ENCODE peak calls at places on chromosomes 1 and 21, in ten cellular contexts. X, L, W, G, Q, P, U, I, S and A are unnamed samples.

GRCh38 chr1:228957535-228957934 is 222.3 kb downstream of the RHOU start:
- DNase-seq in P (no peak), U (no peak), Q (no peak), G (no peak), W (peak), S (no peak), L (no peak), I (no peak), X (no peak), A (no peak)

GRCh38 chr1:159990005-159990404 is 36.0 kb upstream of the SLAMF9 start:
- DNase-seq in S (no peak), L (no peak), P (no peak), W (no peak), G (no peak), U (no peak), X (no peak), I (no peak), Q (no peak), A (no peak)

GRCh38 chr21:31173881-31174555 is 135.7 kb upstream of the KRTAP19-8 start:
- DNase-seq in X (no peak), L (peak), I (no peak), U (no peak), Q (no peak), G (no peak), S (no peak), P (no peak), W (no peak), A (no peak)

GRCh38 chr1:1431845-1432565 is 3.5 kb upstream of the VWA1 start:
- DNase-seq in Q (peak), W (no peak), P (no peak), G (no peak), X (no peak), U (peak), S (no peak), I (peak), L (no peak), A (no peak)

GRCh38 chr1:5896706-5897105 is 95.5 kb downstream of the NPHP4 start:
- DNase-seq in L (no peak), G (no peak), I (no peak), X (no peak), Q (no peak), U (peak), P (no peak), W (peak), S (no peak), A (no peak)

GRCh38 chr21:41606706-41607105 is 98.7 kb upstream of the TMPRSS2 start:
- DNase-seq in X (no peak), L (no peak), I (no peak), U (no peak), S (no peak), W (no peak), P (no peak), Q (no peak), G (no peak), A (no peak)

GRCh38 chr1:110674337-110675059 is at the start of gene KCNA3:
- DNase-seq in P (no peak), S (no peak), X (no peak), Q (peak), U (peak), G (no peak), L (no peak), I (no peak), W (peak), A (no peak)

GRCh38 chr1:206002833-206003532 is at the start of gene RAB7B:
- DNase-seq in W (peak), U (peak), P (peak), G (no peak), Q (no peak), S (peak), I (peak), X (peak), L (no peak), A (peak)

GRCh38 chr1:172818841-172819527 is 160.1 kb downstream of the FASLG start:
- DNase-seq in P (no peak), S (peak), X (no peak), L (no peak), I (no peak), Q (peak), U (no peak), W (no peak), G (no peak), A (no peak)

GRCh38 chr1:20588634-20589225 is at the start of gene CDA:
- DNase-seq in I (no peak), G (no peak), X (peak), Q (no peak), W (peak), U (peak), L (no peak), S (no peak), P (no peak), A (no peak)

GRCh38 chr1:147072371-147073061 is 99.8 kb downstream of the PRKAB2 start:
- DNase-seq in X (no peak), L (no peak), W (peak), G (no peak), P (no peak), S (no peak), U (no peak), I (no peak), Q (no peak), A (no peak)

GRCh38 chr1:164622057-164622840 is 63.3 kb downstream of the PBX1 start:
- DNase-seq in X (no peak), I (no peak), G (no peak), S (no peak), L (no peak), Q (no peak), W (no peak), U (no peak), P (no peak), A (no peak)

GRCh38 chr21:37365657-37366487 is 701 bp upstream of the DYRK1A start:
- DNase-seq in Q (peak), P (no peak), X (peak), S (peak), U (peak), W (peak), L (peak), G (no peak), I (peak), A (peak)

GRCh38 chr1:84299536-84300260 is 1.8 kb upstream of the SAMD13 start:
- DNase-seq in S (peak), P (no peak), L (peak), G (no peak), I (peak), U (no peak), X (no peak), Q (peak), W (no peak), A (no peak)

GRCh38 chr1:28256197-28256827 is 3.0 kb upstream of the SESN2 start:
- DNase-seq in U (no peak), P (no peak), G (no peak), I (no peak), L (no peak), S (no peak), X (no peak), Q (no peak), W (no peak), A (no peak)

GRCh38 chr1:2894381-2895041 is 93.0 kb upstream of the TTC34 start:
- DNase-seq in X (no peak), U (no peak), G (no peak), Q (no peak), L (no peak), P (no peak), W (no peak), I (no peak), S (no peak), A (no peak)

GRCh38 chr21:29521872-29522271 is 223.2 kb downstream of the BACH1 start:
- DNase-seq in L (no peak), Q (no peak), P (no peak), I (no peak), W (no peak), S (no peak), X (peak), G (no peak), U (no peak), A (no peak)

GRCh38 chr1:162065016-162065415 is 4.5 kb upstream of the NOS1AP start:
- DNase-seq in X (no peak), U (no peak), I (no peak), P (no peak), Q (no peak), L (no peak), W (no peak), S (no peak), G (no peak), A (no peak)

GRCh38 chr1:196423612-196424011 is 184.6 kb downstream of the KCNT2 start:
- DNase-seq in I (peak), W (no peak), P (no peak), U (no peak), Q (no peak), S (peak), L (no peak), X (no peak), G (no peak), A (no peak)

GRCh38 chr1:244361764-244362473 is 89.8 kb downstream of the ADSS2 start:
- DNase-seq in G (no peak), S (peak), L (peak), U (no peak), X (no peak), Q (no peak), I (peak), P (peak), W (peak), A (peak)

GRCh38 chr1:112872551-112872962 is 83.4 kb downstream of the SLC16A1 start:
- DNase-seq in I (peak), Q (no peak), U (no peak), G (no peak), P (no peak), X (no peak), W (no peak), L (no peak), S (peak), A (no peak)

GRCh38 chr1:212485895-212486590 is 53.3 kb downstream of the NENF start:
- DNase-seq in W (peak), G (peak), P (peak), S (peak), U (peak), Q (no peak), L (peak), I (peak), X (peak), A (peak)

GRCh38 chr21:25934771-25935224 is 200.0 kb downstream of the GABPA start:
- DNase-seq in S (peak), X (peak), I (peak), Q (peak), L (peak), W (no peak), U (peak), P (peak), G (peak), A (peak)

GRCh38 chr1:21828506-21829210 is 16.6 kb downstream of the LDLRAD2 start:
- DNase-seq in S (no peak), W (peak), I (no peak), L (no peak), X (no peak), G (no peak), P (no peak), Q (no peak), U (peak), A (no peak)

GRCh38 chr1:47656719-47657685 is 219.2 kb downstream of the FOXD2 start:
- DNase-seq in X (no peak), Q (no peak), S (peak), G (no peak), P (peak), U (no peak), W (peak), L (peak), I (peak), A (no peak)

GRCh38 chr1:91555821-91556531 is 55.3 kb downstream of the CDC7 start:
- DNase-seq in X (peak), Q (peak), P (peak), L (peak), S (peak), W (no peak), I (peak), G (peak), U (no peak), A (peak)

GRCh38 chr1:44049839-44050238 is 18.6 kb upstream of the SLC6A9 start:
- DNase-seq in L (peak), U (no peak), I (peak), G (peak), Q (no peak), S (peak), P (peak), X (peak), W (no peak), A (peak)

GRCh38 chr1:3443759-3444697 is 10.4 kb upstream of the ARHGEF16 start:
- DNase-seq in S (no peak), U (peak), G (no peak), P (no peak), W (no peak), Q (no peak), X (no peak), L (no peak), I (no peak), A (no peak)

GRCh38 chr1:192061556-192061955 is 96.7 kb upstream of the RGS18 start:
- DNase-seq in Q (no peak), S (no peak), U (no peak), W (no peak), G (no peak), L (no peak), I (no peak), P (no peak), X (peak), A (no peak)

GRCh38 chr1:151711044-151711800 is 5.4 kb downstream of the CELF3 start:
- DNase-seq in L (no peak), S (no peak), P (no peak), W (no peak), Q (no peak), I (no peak), G (no peak), U (no peak), X (no peak), A (no peak)

GRCh38 chr1:228073870-228074545 is 8.5 kb upstream of the ARF1 start:
- DNase-seq in P (no peak), W (peak), X (no peak), I (no peak), S (no peak), L (no peak), Q (no peak), U (no peak), G (no peak), A (no peak)

GRCh38 chr1:14974361-14974760 is 179.2 kb upstream of the TMEM51 start:
- DNase-seq in G (no peak), X (no peak), U (no peak), L (no peak), Q (no peak), S (no peak), I (no peak), W (no peak), P (no peak), A (no peak)

DNA sequence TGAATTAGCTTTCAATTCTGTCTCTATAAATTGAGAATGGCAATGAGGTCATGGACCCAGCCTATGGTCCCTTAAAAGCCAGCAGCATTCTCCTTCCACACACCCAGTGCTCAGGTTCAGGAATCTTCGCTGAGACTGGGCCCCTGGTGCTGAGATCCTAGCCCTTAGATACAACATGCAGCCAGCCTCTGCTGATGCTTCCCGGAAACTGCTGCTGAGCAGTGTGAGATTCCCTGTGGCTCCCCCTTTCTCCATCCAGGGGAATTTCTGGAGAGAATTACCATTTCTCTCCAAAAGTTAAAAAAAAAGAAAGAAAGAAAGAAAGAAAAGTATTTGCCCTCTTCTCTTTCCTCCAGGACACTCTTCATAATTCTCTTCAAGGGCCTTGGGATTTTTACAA is 31.7 kb upstream of the RALGPS2 start:
- DNase-seq in X (no peak), L (no peak), Q (no peak), P (no peak), G (no peak), S (no peak), U (no peak), I (no peak), W (peak), A (no peak)
- TF ChIP-seq CTCF in X (no peak), L (peak), Q (no peak), P (peak), G (peak), S (peak), U (no peak), I (no peak), W (peak), A (peak)

GRCh38 chr1:65445837-65446236 is 25.4 kb downstream of the LEPR start:
- DNase-seq in L (no peak), X (no peak), S (no peak), G (no peak), W (no peak), Q (no peak), U (no peak), I (no peak), P (no peak), A (no peak)

GRCh38 chr1:65444128-65444527 is 23.7 kb downstream of the LEPR start:
- DNase-seq in X (no peak), L (no peak), I (no peak), S (no peak), P (no peak), Q (no peak), G (no peak), W (no peak), U (no peak), A (no peak)

DNA sequence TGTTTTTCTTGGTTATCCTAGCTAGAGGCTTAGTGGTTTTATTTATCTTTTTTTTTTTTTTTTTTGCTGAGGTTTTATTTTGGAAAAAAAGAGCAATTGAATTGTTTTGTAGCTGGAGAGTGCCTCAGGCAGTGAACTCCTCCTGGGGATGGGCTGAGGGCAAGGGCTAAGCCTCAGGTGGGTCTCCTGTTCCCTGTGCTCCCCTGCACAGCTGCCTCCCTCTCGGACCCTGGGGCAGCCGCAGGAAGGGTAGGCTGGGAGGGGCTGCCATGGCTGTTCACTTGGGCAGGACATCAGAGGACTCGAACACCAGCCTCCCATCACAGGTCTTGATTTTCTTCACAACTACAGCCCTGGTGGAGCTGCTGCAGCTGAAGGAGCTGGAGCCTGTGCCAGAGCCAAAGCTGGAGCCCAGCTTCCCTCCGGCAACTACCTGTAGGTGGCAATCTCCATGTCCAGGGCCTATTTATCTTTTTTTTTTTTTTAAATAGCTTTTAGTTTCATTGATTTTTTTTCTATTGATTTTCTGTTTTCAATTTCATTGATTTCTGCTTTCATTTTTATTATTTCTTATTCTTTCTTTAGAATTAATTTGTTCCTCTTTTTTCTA is 28.9 kb downstream of the LEPR start:
- DNase-seq in P (no peak), G (no peak), U (no peak), W (peak), S (no peak), Q (no peak), X (no peak), I (no peak), L (no peak), A (no peak)
- TF ChIP-seq CTCF in P (no peak), G (no peak), U (no peak), W (peak), S (no peak), Q (no peak), X (no peak), I (no peak), L (no peak), A (peak)

DNA sequence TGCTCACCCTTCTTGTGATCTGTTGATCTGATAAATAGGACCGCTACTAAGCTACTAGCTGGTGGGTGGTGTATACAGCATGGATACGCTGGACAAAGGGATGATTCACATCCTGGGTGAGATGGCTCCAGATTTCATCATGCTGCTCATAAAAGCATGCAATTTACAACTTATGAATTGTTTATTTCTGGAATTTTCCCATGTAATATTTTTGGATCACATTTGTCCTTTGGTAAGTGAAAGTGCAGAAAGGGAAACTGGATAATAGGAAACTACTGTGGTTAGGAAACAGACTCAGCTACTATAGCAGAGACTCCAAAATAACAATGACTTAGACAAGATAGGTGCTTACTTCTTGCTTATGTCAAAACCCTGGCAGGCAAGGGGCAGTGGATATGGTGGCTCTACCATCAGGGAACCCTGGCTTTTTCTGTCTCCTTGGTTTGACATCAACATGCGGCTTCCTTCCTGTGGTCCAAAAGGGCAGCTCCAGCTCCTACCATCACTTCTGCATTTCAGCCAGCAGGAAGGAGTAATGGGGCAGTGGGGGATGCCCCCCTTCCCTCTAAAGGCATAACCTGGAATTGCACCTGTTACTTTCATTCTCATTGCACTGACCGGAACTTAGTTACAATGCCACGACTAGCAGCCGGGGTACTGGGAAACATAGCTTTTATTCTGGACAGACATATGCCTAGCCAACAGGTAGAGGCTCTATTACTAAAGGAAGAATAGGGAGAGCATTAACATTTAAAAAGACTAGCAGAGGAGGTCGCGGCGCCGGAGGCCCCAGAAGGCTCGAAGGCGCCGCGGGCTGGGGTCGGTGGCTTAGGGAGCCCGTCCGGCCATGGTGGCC is 13.8 kb upstream of the AK2 start:
- DNase-seq in G (peak), P (peak), Q (no peak), L (no peak), W (no peak), U (no peak), I (peak), S (peak), X (peak), A (peak)
- TF ChIP-seq CTCF in G (peak), P (peak), Q (no peak), L (no peak), W (peak), U (no peak), I (peak), S (peak), X (peak), A (peak)

DNA sequence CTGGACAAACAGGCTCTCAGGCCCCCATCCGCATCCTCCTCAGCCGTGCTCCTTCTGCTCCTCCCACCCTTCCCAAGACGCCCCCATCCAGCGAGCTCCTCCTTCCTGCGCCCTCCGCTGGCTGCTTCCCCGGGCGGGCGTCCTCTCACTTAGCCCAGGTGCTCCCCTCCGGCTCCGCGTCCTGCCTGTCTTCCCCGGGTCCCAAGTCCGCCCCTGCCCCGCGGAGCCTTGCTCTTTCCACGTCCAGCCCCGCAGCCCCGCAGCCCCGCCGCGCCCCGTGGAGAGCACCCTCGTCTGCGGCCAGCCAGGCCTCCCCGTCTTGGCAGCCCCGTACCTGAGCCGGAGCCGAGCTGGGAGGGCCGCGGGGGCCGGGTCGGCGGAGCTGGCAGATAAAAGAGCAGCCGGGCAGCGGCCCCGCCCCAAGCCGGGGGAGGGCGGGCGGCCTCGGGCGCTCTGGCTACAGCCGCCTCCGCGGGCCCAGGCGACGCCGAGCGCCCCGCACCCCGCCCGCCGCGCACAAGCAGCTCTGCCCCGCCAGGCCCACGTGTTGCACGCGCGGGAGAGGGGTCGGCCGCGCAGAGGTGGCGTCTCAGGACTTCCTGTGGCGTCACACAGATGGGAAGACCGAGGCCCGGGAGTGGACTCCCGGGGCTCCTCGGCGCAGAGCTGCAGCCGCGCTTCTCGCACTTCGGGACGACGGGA is at the start of gene PAQR7:
- DNase-seq in S (peak), W (peak), Q (peak), G (no peak), I (peak), U (peak), L (peak), P (no peak), X (peak), A (peak)
- TF ChIP-seq CTCF in S (peak), W (peak), Q (no peak), G (peak), I (peak), U (no peak), L (peak), P (peak), X (no peak), A (peak)